ENCODE peak calls at places on chromosomes 6 and 20, in four cellular contexts. F is SK-N-SH, Z is WTC11, I is GM12878. S is an unnamed sample.

GRCh38 chr6:52900536-52900935 is 9.0 kb downstream of the GSTA3 start:
- DNase-seq in F (no peak), Z (no peak), I (no peak), S (no peak)

GRCh38 chr6:145137425-145137824 is 597.9 kb downstream of the EPM2A start:
- DNase-seq in F (no peak), Z (no peak), I (no peak), S (no peak)

GRCh38 chr20:3661060-3661820 is 2.0 kb downstream of the GFRA4 start:
- DNase-seq in F (peak; percentile 50), Z (peak; percentile 43), I (no peak), S (no peak)

GRCh38 chr6:75530696-75531095 is 37.1 kb upstream of the FILIP1 start:
- DNase-seq in F (no peak), Z (no peak), I (no peak), S (no peak)

GRCh38 chr20:4300401-4300800 is 285.0 kb upstream of the RNF24 start:
- DNase-seq in F (no peak), Z (no peak), I (no peak), S (no peak)

GRCh38 chr6:43303751-43304331 is 4.8 kb downstream of the CRIP3 start:
- DNase-seq in F (no peak), Z (no peak), I (no peak), S (no peak)

GRCh38 chr6:40325791-40326190 is 261.4 kb downstream of the LRFN2 start:
- DNase-seq in F (no peak), Z (no peak), I (no peak), S (peak; percentile 54)

GRCh38 chr6:13998356-13998755 is 73.6 kb downstream of the RNF182 start:
- DNase-seq in F (no peak), Z (no peak), I (no peak), S (no peak)

GRCh38 chr6:145531032-145531431 is 204.3 kb downstream of the EPM2A start:
- DNase-seq in F (no peak), Z (peak; percentile 19), I (no peak), S (no peak)

GRCh38 chr6:123777554-123777953 is 26.1 kb upstream of the NKAIN2 start:
- DNase-seq in F (no peak), Z (no peak), I (no peak), S (no peak)

GRCh38 chr6:98634569-98634968 is 199.8 kb upstream of the POU3F2 start:
- DNase-seq in F (no peak), Z (peak; percentile 24), I (no peak), S (no peak)

GRCh38 chr6:106642476-106642875 is 13.1 kb downstream of the QRSL1 start:
- DNase-seq in F (no peak), Z (no peak), I (no peak), S (no peak)

GRCh38 chr20:37282558-37282957 is 6.9 kb upstream of the MANBAL start:
- DNase-seq in F (no peak), Z (no peak), I (no peak), S (no peak)

GRCh38 chr6:166597711-166598440 is 11.4 kb upstream of the RAMACL start:
- DNase-seq in F (no peak), Z (no peak), I (no peak), S (no peak)

GRCh38 chr6:153167026-153167891 is 36.2 kb upstream of the RGS17 start:
- DNase-seq in F (no peak), Z (no peak), I (no peak), S (no peak)

GRCh38 chr6:163958646-163959045 is 544.1 kb downstream of the QKI start:
- DNase-seq in F (no peak), Z (no peak), I (no peak), S (no peak)

GRCh38 chr6:119562168-119562567 is 212.6 kb upstream of the MAN1A1 start:
- DNase-seq in F (no peak), Z (no peak), I (no peak), S (no peak)

GRCh38 chr6:41040101-41040910 is 1.3 kb upstream of the UNC5CL start:
- DNase-seq in F (no peak), Z (no peak), I (no peak), S (peak; percentile 30)

GRCh38 chr6:78629154-78629721 is 238.1 kb upstream of the IRAK1BP1 start:
- DNase-seq in F (peak; percentile 9), Z (peak; percentile 56), I (no peak), S (no peak)

GRCh38 chr6:29624520-29624961 is 8.4 kb downstream of the GABBR1 start:
- DNase-seq in F (no peak), Z (peak; percentile 55), I (no peak), S (peak; percentile 38)

GRCh38 chr6:168851460-168852103 is 402.1 kb downstream of the THBS2 start:
- DNase-seq in F (no peak), Z (no peak), I (no peak), S (no peak)

GRCh38 chr6:145929037-145929633 is 35.0 kb downstream of the SHPRH start:
- DNase-seq in F (peak; percentile 3), Z (no peak), I (no peak), S (peak; percentile 24)

GRCh38 chr6:129500958-129501381 is 209.0 kb downstream of the ARHGAP18 start:
- DNase-seq in F (peak; percentile 1), Z (no peak), I (no peak), S (peak; percentile 54)

GRCh38 chr20:15992564-15992963 is 580.7 kb downstream of the KIF16B start:
- DNase-seq in F (no peak), Z (no peak), I (no peak), S (no peak)

GRCh38 chr20:17790308-17790707 is 90.5 kb downstream of the BANF2 start:
- DNase-seq in F (no peak), Z (no peak), I (no peak), S (no peak)

GRCh38 chr20:37503256-37503927 is 17.7 kb upstream of the NNAT start:
- DNase-seq in F (no peak), Z (no peak), I (no peak), S (no peak)

GRCh38 chr6:107115695-107116327 is 496 bp upstream of the BEND3 start:
- DNase-seq in F (peak; percentile 85), Z (peak; percentile 81), I (no peak), S (peak; percentile 70)

GRCh38 chr6:39289490-39289889 is 24.7 kb downstream of the KCNK17 start:
- DNase-seq in F (no peak), Z (no peak), I (no peak), S (no peak)

GRCh38 chr6:166515072-166515810 is 71.2 kb downstream of the RAMACL start:
- DNase-seq in F (no peak), Z (no peak), I (no peak), S (peak; percentile 22)

GRCh38 chr6:6008648-6009421 is 2.1 kb upstream of the NRN1 start:
- DNase-seq in F (peak; percentile 98), Z (peak; percentile 83), I (peak; percentile 36), S (peak; percentile 97)

DNA sequence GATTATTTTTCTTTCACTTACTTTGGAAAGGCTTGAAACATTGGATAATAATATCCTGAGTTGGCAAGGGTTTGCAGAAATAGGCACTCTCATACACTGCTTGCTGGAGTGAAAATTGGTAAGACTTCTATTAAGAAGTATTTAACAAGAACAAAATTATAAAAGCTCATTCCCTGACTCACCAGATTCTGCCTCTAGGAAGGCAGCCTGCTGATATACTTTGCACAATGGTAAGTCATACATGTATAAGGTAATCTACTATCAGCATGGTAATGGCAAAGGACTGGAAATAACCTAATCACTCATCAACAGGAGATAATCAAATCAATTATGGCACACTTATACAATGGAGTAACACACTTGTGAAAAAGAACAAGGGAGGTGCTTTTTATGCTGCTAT is 85.8 kb downstream of the PLCG1 start:
- DNase-seq in F (no peak), Z (no peak), I (no peak), S (no peak)
- TF ChIP-seq MAX in F (no peak), Z (no peak), I (no peak), S (no peak)

DNA sequence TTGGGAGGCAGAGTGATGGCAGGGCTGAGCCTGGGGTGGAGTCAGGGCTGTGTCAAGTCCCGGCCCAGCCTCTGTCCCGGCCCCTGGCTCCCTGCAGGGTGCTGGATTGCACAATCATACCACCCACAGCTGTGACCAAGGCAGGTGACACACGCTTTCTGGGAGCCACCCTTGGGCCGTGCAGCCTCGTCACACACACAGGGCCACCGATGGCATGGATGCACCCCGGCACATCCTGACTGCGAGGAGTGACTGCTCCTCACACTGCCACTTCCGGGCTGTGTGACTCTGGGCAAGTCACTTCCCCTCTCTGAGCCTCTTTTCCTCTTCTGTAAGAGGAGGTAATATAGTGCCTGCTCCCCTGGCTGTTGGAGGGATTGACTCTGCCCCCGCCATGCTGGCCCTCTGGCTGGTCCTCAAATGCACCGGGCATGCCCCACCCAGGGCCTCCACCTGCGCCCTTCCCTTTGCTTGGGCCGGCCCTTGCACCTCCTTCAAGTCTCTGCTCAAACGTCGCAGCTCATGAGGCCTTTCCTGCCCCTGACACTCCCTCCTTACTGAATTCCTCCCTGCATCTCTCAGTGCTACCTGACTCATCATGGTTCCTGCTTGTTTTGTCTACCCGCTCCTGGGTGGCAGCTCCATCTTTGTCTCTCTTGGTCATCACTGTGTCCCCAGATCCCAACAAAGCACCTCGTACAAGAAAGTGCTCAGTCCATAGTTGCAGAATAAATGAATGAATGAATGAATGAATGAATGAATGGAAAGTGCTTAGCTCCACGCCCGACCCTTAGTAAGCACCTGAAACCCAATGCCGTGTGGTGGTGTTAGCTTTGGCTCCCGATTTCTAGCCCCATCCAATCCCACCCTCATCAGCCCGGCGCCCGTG is 93.5 kb downstream of the CEBPB start:
- DNase-seq in F (no peak), Z (no peak), I (no peak), S (peak; percentile 50)
- TF ChIP-seq USF1 in F (no peak), Z (no peak), I (no peak), S (no peak)

GRCh38 chr6:120779441-120779840 is 554.8 kb downstream of the TBC1D32 start:
- DNase-seq in F (no peak), Z (no peak), I (no peak), S (no peak)

GRCh38 chr6:120771019-120771418 is 563.3 kb downstream of the TBC1D32 start:
- DNase-seq in F (no peak), Z (no peak), I (no peak), S (no peak)

GRCh38 chr6:120774275-120774674 is 560.0 kb downstream of the TBC1D32 start:
- DNase-seq in F (no peak), Z (no peak), I (no peak), S (no peak)
- TF ChIP-seq MAX in F (no peak), Z (no peak), I (no peak), S (no peak)

DNA sequence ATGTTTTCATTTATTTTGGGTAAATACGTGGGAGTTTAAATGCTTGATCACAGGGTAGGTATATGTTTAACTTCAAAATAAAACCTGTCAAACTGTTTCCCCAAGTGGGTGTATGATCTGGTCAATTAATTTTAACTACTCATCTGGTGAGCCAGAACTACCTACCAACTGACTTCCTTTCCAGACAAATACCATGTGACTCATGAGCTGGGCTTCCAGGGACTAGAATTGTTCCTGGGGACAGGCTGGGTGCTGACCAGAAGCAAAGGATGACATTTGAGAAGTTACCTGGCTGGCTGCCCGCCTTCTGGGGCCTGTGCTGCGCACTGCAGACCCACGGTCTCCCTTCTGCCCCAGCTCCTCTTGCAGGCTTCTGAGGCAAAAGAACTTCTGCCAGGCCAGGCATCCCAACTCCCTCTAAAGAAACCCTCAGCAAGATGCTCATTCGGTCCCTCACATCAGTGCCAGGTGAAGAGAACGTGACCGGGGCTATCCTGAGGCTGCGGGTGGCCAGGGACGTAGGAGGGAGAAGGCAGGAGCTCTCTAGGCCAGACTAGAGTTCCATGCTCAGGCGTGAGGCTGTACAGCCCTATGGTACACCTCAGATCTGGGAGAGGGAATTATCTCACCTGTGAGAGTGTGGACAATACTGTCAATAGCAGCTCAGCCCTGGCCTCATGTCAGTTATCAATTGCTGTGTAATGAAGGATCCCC is 103.6 kb downstream of the JPH2 start:
- DNase-seq in F (peak; percentile 50), Z (no peak), I (no peak), S (no peak)
- TF ChIP-seq USF1 in F (peak; percentile 63), Z (no peak), I (no peak), S (no peak)

GRCh38 chr6:25070547-25071366 is 135.0 kb upstream of the RIPOR2 start:
- DNase-seq in F (peak; percentile 68), Z (peak; percentile 78), I (peak; percentile 65), S (peak; percentile 71)
- TF ChIP-seq MAX in F (no peak), Z (no peak), I (no peak), S (no peak)